ENCODE peak calls at places on chromosomes 16 and 17, in four cellular contexts. Q is A549, N is HCT116, H is H1. S is an unnamed sample.

GRCh38 chr16:4323845-4324478 is 8.1 kb downstream of the GLIS2 start:
- DNase-seq in Q (peak), N (no peak), H (peak), S (no peak)

GRCh38 chr17:30336369-30337171 is 2.7 kb upstream of the TMIGD1 start:
- DNase-seq in Q (peak), N (peak), H (peak), S (peak)

GRCh38 chr16:9012848-9013507 is 49.3 kb upstream of the USP7 start:
- DNase-seq in Q (no peak), N (no peak), H (peak), S (no peak)

GRCh38 chr16:86970726-86971125 is 346.5 kb downstream of the C16orf95 start:
- DNase-seq in Q (no peak), N (no peak), H (no peak), S (no peak)

GRCh38 chr17:5249615-5250014 is 15.0 kb upstream of the SCIMP start:
- DNase-seq in Q (peak), N (peak), H (peak), S (peak)

GRCh38 chr17:81926451-81927144 is 937 bp downstream of the MAFG start:
- DNase-seq in Q (peak), N (peak), H (no peak), S (peak)

GRCh38 chr17:6800422-6801027 is 24.5 kb downstream of the FBXO39 start:
- DNase-seq in Q (no peak), N (no peak), H (no peak), S (no peak)

GRCh38 chr16:80580109-80580832 is 39.5 kb downstream of the DYNLRB2 start:
- DNase-seq in Q (no peak), N (no peak), H (no peak), S (no peak)

GRCh38 chr16:83214671-83215070 is 587.9 kb downstream of the CDH13 start:
- DNase-seq in Q (no peak), N (no peak), H (no peak), S (no peak)

GRCh38 chr16:3147046-3147756 is 12.4 kb downstream of the ZNF213 start:
- DNase-seq in Q (no peak), N (no peak), H (no peak), S (no peak)

GRCh38 chr17:4696432-4696796 is 7.5 kb downstream of the PELP1 start:
- DNase-seq in Q (no peak), N (no peak), H (no peak), S (no peak)

GRCh38 chr17:81939881-81940385 is 2.8 kb upstream of the PYCR1 start:
- DNase-seq in Q (no peak), N (no peak), H (no peak), S (no peak)

GRCh38 chr17:34156741-34157589 is 98.1 kb upstream of the CCL2 start:
- DNase-seq in Q (no peak), N (no peak), H (peak), S (no peak)

GRCh38 chr17:1710807-1711553 is 803 bp upstream of the TLCD2 start:
- DNase-seq in Q (no peak), N (no peak), H (peak), S (no peak)

GRCh38 chr16:75908718-75909117 is 182.4 kb upstream of the CPHXL start:
- DNase-seq in Q (no peak), N (no peak), H (no peak), S (no peak)

GRCh38 chr16:30186782-30187555 is 3.6 kb downstream of the CORO1A start:
- DNase-seq in Q (peak), N (no peak), H (peak), S (peak)
- TF ChIP-seq RAD21 in Q (peak), N (peak), H (peak), S (peak)

DNA sequence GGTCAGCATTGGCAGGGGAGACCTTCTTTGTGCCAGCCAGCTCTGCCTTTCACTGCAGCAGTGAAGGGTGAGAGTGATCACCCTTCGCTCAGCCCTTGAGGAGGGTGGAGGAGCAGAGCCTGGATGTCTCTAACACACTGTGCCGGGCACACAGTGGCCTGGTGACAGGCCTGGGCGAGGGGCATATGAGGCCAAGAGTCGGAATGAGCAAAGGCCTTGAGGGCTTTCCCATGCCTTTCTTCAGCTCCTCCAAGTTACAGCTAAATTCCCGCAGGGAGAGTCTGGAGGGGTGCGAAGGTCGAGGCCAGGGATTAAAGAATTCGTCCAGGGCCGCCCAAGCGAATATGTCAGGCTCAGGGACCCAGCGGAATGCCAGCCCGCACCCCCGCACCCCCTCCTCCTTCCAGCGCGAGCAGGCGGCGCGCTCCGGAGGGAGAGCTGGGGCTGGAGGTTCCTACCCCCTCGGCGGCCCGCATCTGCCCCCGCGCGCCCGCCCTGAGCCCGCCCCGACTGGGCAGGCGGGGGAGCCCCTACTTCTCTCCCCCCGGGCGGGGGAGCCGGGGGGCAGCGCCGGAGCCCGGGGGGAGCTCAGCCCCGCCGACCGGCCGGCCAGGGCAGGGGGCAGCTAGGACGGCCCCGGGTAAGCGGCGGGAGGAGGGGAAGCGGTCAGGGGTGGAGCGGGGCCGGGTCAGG is at the start of gene RASL10B:
- DNase-seq in Q (no peak), N (no peak), H (peak), S (peak)
- TF ChIP-seq RAD21 in Q (no peak), N (no peak), H (no peak), S (no peak)

GRCh38 chr17:77306790-77307478 is 166.2 kb downstream of the SEC14L1 start:
- DNase-seq in Q (no peak), N (no peak), H (no peak), S (peak)
- TF ChIP-seq RAD21 in Q (no peak), N (no peak), H (no peak), S (peak)

GRCh38 chr16:20484726-20485125 is 33.4 kb downstream of the ACSM2A start:
- DNase-seq in Q (no peak), N (no peak), H (no peak), S (peak)
- TF ChIP-seq RAD21 in Q (no peak), N (no peak), H (no peak), S (no peak)

GRCh38 chr16:46916980-46917379 is 32.8 kb downstream of the GPT2 start:
- DNase-seq in Q (peak), N (peak), H (no peak), S (peak)
- TF ChIP-seq RAD21 in Q (no peak), N (no peak), H (no peak), S (no peak)

DNA sequence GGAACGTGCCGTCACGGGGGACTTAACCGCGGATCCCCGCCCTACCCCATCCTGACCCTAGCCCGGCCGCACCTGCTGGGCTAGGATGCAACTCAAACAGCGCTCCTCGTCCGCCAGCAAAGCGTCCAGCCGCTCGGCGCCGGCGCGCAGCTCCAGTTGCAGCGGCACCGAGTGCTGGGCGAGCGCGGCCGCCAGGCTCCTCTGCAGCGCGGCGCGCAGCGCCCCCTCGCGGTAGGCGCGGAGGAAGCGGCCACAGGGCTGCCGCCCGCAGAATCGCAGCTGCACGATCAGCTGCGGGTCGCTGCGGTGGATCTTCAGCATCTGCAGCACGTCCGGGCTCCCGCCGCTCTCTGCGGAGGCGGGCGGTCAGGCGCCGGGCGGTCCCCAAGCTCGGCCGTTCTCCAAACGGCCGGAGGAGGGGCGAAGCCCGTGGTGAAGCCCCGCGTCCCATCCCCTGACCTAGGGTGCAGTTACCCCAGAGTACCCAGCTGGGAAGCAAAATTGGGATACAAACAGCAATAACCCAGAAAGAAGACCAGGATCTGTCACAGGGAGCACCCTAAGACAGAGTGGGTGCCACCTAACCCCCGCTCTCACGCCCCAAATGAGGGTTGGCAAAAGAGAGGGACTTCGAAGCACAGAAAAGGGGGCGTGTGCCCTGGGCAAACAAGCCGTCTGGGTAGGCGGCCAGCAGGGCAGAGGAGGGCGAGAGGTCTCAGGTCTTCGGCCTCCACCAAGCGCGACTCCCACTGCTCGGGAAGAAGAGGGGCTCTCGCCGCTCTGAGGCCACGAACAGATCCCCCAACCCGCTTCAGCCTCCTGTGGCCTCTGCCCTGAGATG is 4.2 kb downstream of the TRADD start:
- DNase-seq in Q (peak), N (no peak), H (peak), S (peak)
- TF ChIP-seq RAD21 in Q (peak), N (peak), H (peak), S (peak)

DNA sequence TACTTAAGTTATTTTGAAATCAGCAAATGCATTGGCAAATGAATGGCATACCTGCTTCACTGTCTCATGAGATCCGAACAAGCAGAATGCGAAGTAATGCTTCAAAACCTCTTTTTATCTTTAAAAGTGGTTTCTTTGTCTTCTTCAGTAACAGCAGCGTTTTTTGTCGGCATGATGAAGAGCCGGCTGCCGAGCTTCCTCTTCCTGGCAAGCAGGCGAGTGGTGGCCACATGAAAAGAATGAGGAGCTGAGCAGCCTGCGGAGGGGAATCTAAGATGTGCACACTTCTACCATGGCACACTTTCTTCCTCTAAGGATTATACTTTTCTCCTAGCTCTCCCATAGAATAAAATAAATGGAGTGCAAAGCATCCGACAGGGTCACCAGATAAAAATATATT is 42.4 kb upstream of the AKTIP start:
- DNase-seq in Q (no peak), N (no peak), H (no peak), S (peak)
- TF ChIP-seq RAD21 in Q (no peak), N (no peak), H (no peak), S (no peak)

S was measured in HepG2.